ENCODE peak calls at places on chromosomes 4 and X, in four cellular contexts. D is COLO829; F is activated CD4-positive, alpha-beta T cell treated with anti-CD3 and anti-CD28 coated beads, Interleukin-2, amount 50 U/mL, for 48 hours; Z is glutamatergic neuron. G is an unnamed sample.

GRCh38 chrX:1477801-1478458 is 25.2 kb upstream of the ASMTL start:
- DNase-seq in F (no peak), D (no peak), Z (no peak), G (no peak)

GRCh38 chrX:3712080-3712869 is 1.2 kb downstream of the PRKX start:
- DNase-seq in Z (peak), D (no peak), F (peak), G (peak)

GRCh38 chr4:4820739-4821138 is 38.7 kb upstream of the MSX1 start:
- DNase-seq in Z (no peak), D (no peak), F (no peak), G (no peak)

GRCh38 chr4:16686195-16686594 is 212.2 kb downstream of the LDB2 start:
- DNase-seq in F (no peak), Z (no peak), D (no peak), G (no peak)

GRCh38 chrX:15356444-15356843 is 21.1 kb upstream of the PIGA start:
- DNase-seq in D (no peak), Z (no peak), F (no peak), G (no peak)

GRCh38 chrX:24392709-24393108 is 32.3 kb downstream of the SUPT20HL1 start:
- DNase-seq in Z (no peak), F (no peak), D (no peak), G (no peak)

GRCh38 chr4:145044341-145044740 is 53.7 kb downstream of the ANAPC10 start:
- DNase-seq in Z (no peak), D (no peak), F (no peak), G (no peak)

GRCh38 chr4:122384245-122384644 is 5.4 kb downstream of the ADAD1 start:
- DNase-seq in Z (no peak), D (no peak), F (no peak), G (no peak)

GRCh38 chr4:17336524-17336941 is 175.4 kb downstream of the QDPR start:
- DNase-seq in Z (no peak), F (peak), D (no peak), G (no peak)

GRCh38 chr4:41095973-41096372 is 118.4 kb downstream of the APBB2 start:
- DNase-seq in F (no peak), D (no peak), Z (no peak), G (no peak)

GRCh38 chrX:49838374-49838773 is 9.3 kb downstream of the PAGE4 start:
- DNase-seq in Z (peak), F (no peak), D (peak), G (peak)

GRCh38 chr4:166886708-166887107 is 347.6 kb downstream of the SPOCK3 start:
- DNase-seq in F (no peak), D (no peak), Z (no peak), G (no peak)

GRCh38 chr4:39044364-39044946 is 12.2 kb upstream of the TMEM156 start:
- DNase-seq in D (peak), F (peak), Z (peak), G (peak)

GRCh38 chr4:74934016-74934821 is 1.3 kb downstream of the PARM1 start:
- DNase-seq in Z (peak), F (no peak), D (no peak), G (peak)

GRCh38 chr4:68218044-68218443 is 27.4 kb downstream of the TMPRSS11B start:
- DNase-seq in Z (no peak), F (no peak), D (peak), G (no peak)

GRCh38 chr4:32789026-32789608 is 2068.9 kb downstream of the PCDH7 start:
- DNase-seq in F (no peak), D (peak), Z (no peak), G (no peak)

G was measured in NCI-H82.